ENCODE peak calls at places on chromosome 1, in five cellular contexts. O is suprapubic skin, V is sigmoid colon, E is K562, B is upper lobe of left lung. I is an unnamed sample.

GRCh38 chr1:196960854-196961253 is 16.5 kb upstream of the CFHR5 start:
- DNase-seq in O (no peak), V (no peak), E (no peak), B (no peak), I (no peak)

GRCh38 chr1:219710529-219711194 is 97.8 kb upstream of the ZC3H11B start:
- DNase-seq in O (no peak), V (no peak), E (no peak), B (no peak), I (no peak)

GRCh38 chr1:223861904-223862303 is 16.2 kb upstream of the TP53BP2 start:
- DNase-seq in O (no peak), V (no peak), E (no peak), B (no peak), I (no peak)

GRCh38 chr1:228013322-228014234 is 6.8 kb downstream of the WNT3A start:
- DNase-seq in O (peak; percentile 83), V (peak; percentile 46), E (no peak), B (peak; percentile 25), I (no peak)

GRCh38 chr1:182235952-182236650 is 155.5 kb downstream of the GLUL start:
- DNase-seq in O (no peak), V (no peak), E (peak; percentile 37), B (peak; percentile 47), I (peak; percentile 60)

GRCh38 chr1:192378276-192378675 is 61.5 kb downstream of the RGS21 start:
- DNase-seq in O (no peak), V (no peak), E (no peak), B (no peak), I (no peak)

GRCh38 chr1:156912861-156913808 is 7.3 kb upstream of the LRRC71 start:
- DNase-seq in O (no peak), V (no peak), E (peak; percentile 59), B (peak; percentile 86), I (no peak)

GRCh38 chr1:93567255-93567918 is 114.2 kb downstream of the BCAR3 start:
- DNase-seq in O (no peak), V (no peak), E (peak; percentile 80), B (no peak), I (no peak)

GRCh38 chr1:116852910-116853309 is 56.8 kb upstream of the PTGFRN start:
- DNase-seq in O (no peak), V (no peak), E (no peak), B (no peak), I (no peak)

DNA sequence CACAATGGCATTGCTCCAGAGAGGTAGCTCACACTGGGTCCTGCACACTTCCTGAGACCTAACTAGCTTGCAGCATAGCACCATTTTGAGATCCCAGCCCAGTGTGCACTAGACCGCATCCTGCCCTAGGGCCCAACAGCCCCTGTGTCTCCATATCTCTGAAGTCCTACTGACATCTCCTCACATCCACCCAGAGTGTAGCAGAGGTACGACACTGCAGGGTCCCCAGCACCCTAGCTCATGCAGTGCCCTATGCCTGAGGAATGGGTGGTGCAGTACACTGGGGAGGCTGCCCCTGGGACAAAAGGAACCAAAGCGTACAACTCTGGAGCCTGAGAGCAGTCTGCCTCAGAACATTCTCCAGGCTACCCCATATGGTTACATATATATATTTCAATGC is 111.4 kb upstream of the DEPDC1 start:
- DNase-seq in O (no peak), V (no peak), E (no peak), B (no peak), I (no peak)
- H3K27ac ChIP-seq in O (no peak overlapping the region), V (no peak overlapping the region), E (no peak overlapping the region), B (no peak overlapping the region), I (no peak overlapping the region)

GRCh38 chr1:178091986-178092745 is 1.7 kb upstream of the RASAL2 start:
- DNase-seq in O (no peak), V (no peak), E (no peak), B (no peak), I (no peak)

GRCh38 chr1:178094752-178095645 is 1.1 kb downstream of the RASAL2 start:
- DNase-seq in O (no peak), V (no peak), E (no peak), B (no peak), I (no peak)

GRCh38 chr1:178096421-178096820 is 2.5 kb downstream of the RASAL2 start:
- DNase-seq in O (no peak), V (no peak), E (no peak), B (no peak), I (no peak)

GRCh38 chr1:178093150-178093957 is 550 bp upstream of the RASAL2 start:
- DNase-seq in O (peak; percentile 94), V (peak; percentile 94), E (peak; percentile 94), B (peak; percentile 94), I (peak; percentile 91)

DNA sequence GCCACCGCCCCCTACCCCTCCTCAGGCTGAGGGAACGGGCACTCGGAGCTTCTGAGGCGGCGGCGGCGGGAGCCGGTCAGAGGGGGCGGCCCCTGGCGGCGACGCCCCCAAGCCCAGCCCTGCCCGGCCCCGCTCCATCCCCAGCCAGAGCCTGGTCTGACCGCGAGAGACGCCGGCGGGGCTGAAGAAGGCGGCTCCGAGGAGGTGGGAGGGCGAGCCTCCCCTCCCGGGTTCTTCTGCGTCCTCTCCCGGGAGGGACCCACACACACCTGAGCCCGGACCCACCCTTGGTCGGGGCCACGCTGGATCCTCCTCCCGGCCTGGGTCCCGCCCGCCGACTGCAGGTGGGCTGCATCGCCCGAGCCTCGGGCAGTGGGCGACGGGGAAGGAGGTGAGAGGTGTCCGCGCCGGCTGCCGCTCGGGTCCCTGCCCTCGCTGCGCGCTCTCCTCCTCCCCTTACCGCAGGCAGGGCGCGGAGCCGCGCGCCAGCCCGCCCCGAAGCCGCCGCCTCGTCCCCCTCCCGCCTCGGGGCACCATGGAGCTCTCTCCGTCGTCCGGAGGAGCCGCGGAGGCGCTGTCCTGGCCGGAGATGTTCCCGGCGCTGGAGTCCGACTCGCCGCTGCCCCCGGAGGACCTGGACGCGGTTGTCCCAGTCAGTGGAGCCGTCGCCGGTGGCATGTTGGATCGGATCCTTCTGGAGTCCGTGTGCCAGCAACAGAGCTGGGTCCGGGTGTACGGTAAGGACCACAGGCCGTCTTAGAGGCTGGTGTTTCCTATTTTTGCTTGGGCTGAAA is at the start of gene RASAL2:
- DNase-seq in O (peak; percentile 85), V (peak; percentile 81), E (peak; percentile 78), B (peak; percentile 61), I (peak; percentile 66)
- TF ChIP-seq POLR2AphosphoS5 in O (no peak), V (no peak), E (no peak), B (peak; percentile 53), I (no peak)

GRCh38 chr1:36273024-36273423 is 33.1 kb upstream of the SH3D21 start:
- DNase-seq in O (no peak), V (no peak), E (peak; percentile 39), B (no peak), I (no peak)

GRCh38 chr1:36268981-36269380 is 37.2 kb upstream of the SH3D21 start:
- DNase-seq in O (no peak), V (no peak), E (no peak), B (no peak), I (no peak)

DNA sequence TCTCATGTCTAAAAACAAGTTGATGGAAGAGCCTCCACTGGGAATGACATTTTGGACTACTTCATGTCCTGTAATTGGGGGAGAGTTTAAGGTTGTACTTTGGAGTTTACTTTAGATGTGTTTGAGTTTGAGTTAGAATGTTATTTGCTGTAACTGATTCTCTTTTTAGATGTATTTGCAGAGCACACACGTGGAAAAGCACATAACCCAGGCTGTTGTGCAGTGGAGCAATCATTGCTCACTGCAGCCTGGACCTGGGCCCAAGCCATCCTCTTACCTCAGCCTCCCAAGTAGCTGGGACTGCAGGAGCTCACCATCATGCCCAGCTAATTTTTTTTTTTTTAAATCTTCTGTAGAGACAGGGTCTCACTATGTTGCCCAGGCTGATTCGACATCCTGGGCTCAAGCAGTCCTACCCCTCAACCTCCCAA is 36.7 kb upstream of the SH3D21 start:
- DNase-seq in O (no peak), V (no peak), E (no peak), B (peak; percentile 29), I (peak; percentile 22)
- TF ChIP-seq EP300 in O (no peak), V (no peak), E (no peak), B (no peak), I (no peak)

GRCh38 chr1:66607458-66607857 is 73.5 kb downstream of the SGIP1 start:
- DNase-seq in O (no peak), V (no peak), E (no peak), B (no peak), I (no peak)

GRCh38 chr1:66605419-66605997 is 71.6 kb downstream of the SGIP1 start:
- DNase-seq in O (no peak), V (no peak), E (no peak), B (no peak), I (no peak)

DNA sequence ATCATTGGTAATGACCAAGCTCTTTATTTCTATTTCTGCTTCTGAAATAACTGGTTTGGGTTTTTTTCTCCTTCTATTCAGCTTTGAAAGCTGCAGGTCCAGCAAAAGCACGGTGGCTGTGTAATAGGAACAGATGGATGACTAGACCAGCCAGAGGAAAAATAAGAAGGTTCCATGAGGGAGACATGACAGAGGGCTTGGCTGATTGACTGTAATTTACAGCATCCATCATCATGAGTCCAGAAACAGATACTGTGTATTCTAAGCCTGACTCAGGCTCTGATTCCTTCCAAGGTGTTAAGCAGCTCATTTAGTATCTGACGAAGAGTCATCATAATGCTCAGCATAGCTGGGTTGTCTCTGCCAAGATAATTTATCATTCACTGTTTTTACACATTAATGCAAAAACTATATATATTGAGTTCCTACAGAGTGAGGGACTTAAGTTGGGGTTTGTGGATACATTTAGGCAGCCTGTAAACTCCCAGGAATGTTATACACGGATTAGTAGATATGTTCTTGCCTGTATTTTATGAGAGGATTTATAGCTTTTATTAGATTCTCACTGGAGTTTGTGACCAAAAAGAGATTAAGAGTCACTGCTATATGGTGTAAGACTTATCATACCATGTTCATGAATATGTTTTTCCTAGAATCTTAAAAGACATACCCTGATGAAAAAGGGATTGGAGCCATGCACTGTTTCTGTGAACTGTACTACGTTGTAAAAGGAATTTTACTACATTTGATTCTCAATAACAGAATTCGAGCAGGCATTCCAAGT is 72.6 kb downstream of the SGIP1 start:
- DNase-seq in O (no peak), V (no peak), E (no peak), B (no peak), I (no peak)
- H3K27ac ChIP-seq in O (no peak overlapping the region), V (no peak overlapping the region), E (no peak overlapping the region), B (no peak overlapping the region), I (no peak overlapping the region)

GRCh38 chr1:22096463-22096862 is 44.0 kb downstream of the CDC42 start:
- DNase-seq in O (no peak), V (no peak), E (no peak), B (no peak), I (no peak)
- TF ChIP-seq POLR2AphosphoS5 in O (no peak), V (no peak), E (no peak), B (no peak), I (no peak)

DNA sequence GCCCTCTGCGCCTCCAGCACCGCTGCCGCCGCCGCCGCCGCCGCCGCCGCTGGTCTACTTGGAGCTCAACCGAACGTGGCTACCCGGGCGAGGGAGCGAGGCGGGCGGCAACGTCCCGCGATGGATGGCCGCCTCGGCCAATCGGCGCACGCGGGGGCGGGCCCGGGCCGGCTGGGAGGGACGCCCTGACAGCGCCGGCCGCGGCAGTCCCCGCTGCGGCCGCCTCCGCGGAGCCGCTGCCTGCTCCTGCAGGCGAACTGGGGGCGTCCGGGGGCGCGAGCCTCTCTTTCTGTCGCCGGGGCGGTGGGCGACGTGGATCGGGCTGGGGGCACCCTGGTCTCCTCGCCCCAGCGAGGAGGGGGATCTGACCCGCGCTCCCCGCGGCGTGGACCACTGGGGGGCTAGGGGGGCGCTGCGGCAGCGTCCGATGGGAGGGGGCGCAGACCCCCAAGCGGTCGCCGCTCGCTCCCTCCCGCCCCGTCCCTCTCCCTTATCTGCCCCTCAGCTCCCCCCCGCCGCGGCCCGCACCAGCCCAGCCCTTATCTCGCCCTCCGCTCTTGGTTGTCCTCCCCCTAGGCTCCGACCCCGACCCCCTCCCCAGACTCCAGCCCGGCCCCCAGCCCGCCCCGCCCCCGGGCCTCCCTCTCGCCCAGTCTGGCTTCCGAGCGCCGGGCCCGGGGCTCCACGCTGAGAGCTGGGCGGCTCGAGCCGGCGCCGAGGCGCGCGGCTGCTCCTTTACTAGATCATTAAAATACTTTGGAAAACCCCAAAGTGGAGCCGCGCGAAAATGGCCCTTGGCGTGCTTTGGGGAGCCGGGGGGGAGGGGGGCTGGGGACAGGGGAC is at the start of gene SSBP3:
- DNase-seq in O (peak; percentile 94), V (peak; percentile 95), E (peak; percentile 97), B (peak; percentile 93), I (peak; percentile 95)
- TF ChIP-seq EP300 in O (no peak), V (no peak), E (no peak), B (no peak), I (no peak)